ENCODE peak calls at places on chromosomes 3 and 15, in five cellular contexts. H is activated CD4-positive, alpha-beta T cell treated with anti-CD3 and anti-CD28 coated beads, Interleukin-2, amount 10 ng/mL, durations not matched to agents 7 days and 5 days; W is endothelial cell; N is GM19239; F is left colon. B is an unnamed sample.

GRCh38 chr3:58536501-58537411 is at the start of gene ACOX2:
- DNase-seq in H (no peak), W (no peak), N (no peak), F (peak), B (no peak)

GRCh38 chr3:51360806-51361205 is 24.3 kb upstream of the MANF start:
- DNase-seq in H (no peak), W (no peak), N (no peak), F (no peak), B (no peak)

GRCh38 chr15:50055333-50056278 is 63.4 kb downstream of the ATP8B4 start:
- DNase-seq in H (no peak), W (no peak), N (no peak), F (no peak), B (peak)

GRCh38 chr3:11481561-11481960 is 162.2 kb downstream of the VGLL4 start:
- DNase-seq in H (no peak), W (no peak), N (no peak), F (no peak), B (no peak)

GRCh38 chr3:43142472-43142871 is 36.6 kb upstream of the POMGNT2 start:
- DNase-seq in H (no peak), W (no peak), N (no peak), F (no peak), B (no peak)

GRCh38 chr3:38349684-38350359 is 3.2 kb downstream of the XYLB start:
- DNase-seq in H (no peak), W (no peak), N (no peak), F (no peak), B (peak)

GRCh38 chr15:75736256-75736655 is 23.6 kb upstream of the CSPG4 start:
- DNase-seq in H (no peak), W (no peak), N (no peak), F (no peak), B (no peak)

GRCh38 chr3:108931025-108931424 is 22.7 kb downstream of the GUCA1C start:
- DNase-seq in H (no peak), W (no peak), N (no peak), F (no peak), B (no peak)

GRCh38 chr3:101340591-101340990 is 20.2 kb upstream of the IMPG2 start:
- DNase-seq in H (no peak), W (no peak), N (no peak), F (no peak), B (no peak)

GRCh38 chr3:97981886-97982285 is 9.7 kb upstream of the RIOX2 start:
- DNase-seq in H (peak), W (no peak), N (no peak), F (no peak), B (no peak)

GRCh38 chr3:43774799-43775198 is 84.1 kb downstream of the ABHD5 start:
- DNase-seq in H (no peak), W (no peak), N (no peak), F (no peak), B (no peak)

GRCh38 chr3:151135548-151136337 is 50.3 kb downstream of the MED12L start:
- DNase-seq in H (peak), W (no peak), N (no peak), F (peak), B (no peak)

GRCh38 chr15:51229907-51230328 is 108.5 kb downstream of the CYP19A1 start:
- DNase-seq in H (no peak), W (no peak), N (no peak), F (no peak), B (peak)